ENCODE peak calls at places on chromosomes 11 and 22, in ten cellular contexts. One of them, this sample, is unnamed.

GRCh38 chr22:46935506-46936377 is 173.3 kb downstream of the TBC1D22A start:
- DNase-seq in upper lobe of right lung: no peak
- DNase-seq in Peyer's patch: peak; percentile 90
- DNase-seq in body of pancreas: no peak
- DNase-seq in fibroblast of mammary gland: no peak
- DNase-seq in spleen: no peak
- DNase-seq in astrocyte of the spinal cord: no peak
- DNase-seq in uterus: no peak
- DNase-seq in NB4: no peak
- DNase-seq in tibial nerve: no peak
- DNase-seq in this sample: no peak

GRCh38 chr11:43852057-43852636 is 28.5 kb upstream of the ALKBH3 start:
- DNase-seq in upper lobe of right lung: no peak
- DNase-seq in Peyer's patch: no peak
- DNase-seq in body of pancreas: peak; percentile 63
- DNase-seq in fibroblast of mammary gland: peak; percentile 82
- DNase-seq in spleen: no peak
- DNase-seq in astrocyte of the spinal cord: peak; percentile 82
- DNase-seq in uterus: peak; percentile 33
- DNase-seq in NB4: peak; percentile 68
- DNase-seq in tibial nerve: peak; percentile 21
- DNase-seq in this sample: peak; percentile 62

GRCh38 chr11:73100578-73100977 is 41.5 kb downstream of the FCHSD2 start:
- DNase-seq in upper lobe of right lung: no peak
- DNase-seq in Peyer's patch: no peak
- DNase-seq in body of pancreas: no peak
- DNase-seq in fibroblast of mammary gland: no peak
- DNase-seq in spleen: no peak
- DNase-seq in astrocyte of the spinal cord: no peak
- DNase-seq in uterus: no peak
- DNase-seq in NB4: no peak
- DNase-seq in tibial nerve: no peak
- DNase-seq in this sample: no peak

GRCh38 chr11:67389477-67389876 is 2.3 kb upstream of the RAD9A start:
- DNase-seq in upper lobe of right lung: no peak
- DNase-seq in Peyer's patch: peak; percentile 71
- DNase-seq in body of pancreas: peak; percentile 59
- DNase-seq in fibroblast of mammary gland: no peak
- DNase-seq in spleen: peak; percentile 82
- DNase-seq in astrocyte of the spinal cord: no peak
- DNase-seq in uterus: no peak
- DNase-seq in NB4: peak; percentile 64
- DNase-seq in tibial nerve: no peak
- DNase-seq in this sample: peak; percentile 81

GRCh38 chr22:31943976-31944699 is at the start of gene YWHAH:
- DNase-seq in upper lobe of right lung: peak; percentile 98
- DNase-seq in Peyer's patch: peak; percentile 98
- DNase-seq in body of pancreas: peak; percentile 96
- DNase-seq in fibroblast of mammary gland: peak; percentile 87
- DNase-seq in spleen: peak; percentile 98
- DNase-seq in astrocyte of the spinal cord: peak; percentile 95
- DNase-seq in uterus: peak; percentile 96
- DNase-seq in NB4: peak; percentile 92
- DNase-seq in tibial nerve: peak; percentile 95
- DNase-seq in this sample: peak; percentile 96

GRCh38 chr11:2656859-2657258 is 42.9 kb downstream of the KCNQ1OT1 start:
- DNase-seq in upper lobe of right lung: no peak
- DNase-seq in Peyer's patch: no peak
- DNase-seq in body of pancreas: no peak
- DNase-seq in fibroblast of mammary gland: no peak
- DNase-seq in spleen: no peak
- DNase-seq in astrocyte of the spinal cord: no peak
- DNase-seq in uterus: no peak
- DNase-seq in NB4: no peak
- DNase-seq in tibial nerve: no peak
- DNase-seq in this sample: no peak

GRCh38 chr11:20337526-20338154 is 25.9 kb upstream of the HTATIP2 start:
- DNase-seq in upper lobe of right lung: no peak
- DNase-seq in Peyer's patch: no peak
- DNase-seq in body of pancreas: no peak
- DNase-seq in fibroblast of mammary gland: peak; percentile 40
- DNase-seq in spleen: no peak
- DNase-seq in astrocyte of the spinal cord: peak; percentile 29
- DNase-seq in uterus: no peak
- DNase-seq in NB4: peak; percentile 43
- DNase-seq in tibial nerve: no peak
- DNase-seq in this sample: peak; percentile 16

GRCh38 chr22:36086170-36086490 is 57.5 kb upstream of the RBFOX2 start:
- DNase-seq in upper lobe of right lung: no peak
- DNase-seq in Peyer's patch: no peak
- DNase-seq in body of pancreas: no peak
- DNase-seq in fibroblast of mammary gland: no peak
- DNase-seq in spleen: no peak
- DNase-seq in astrocyte of the spinal cord: no peak
- DNase-seq in uterus: no peak
- DNase-seq in NB4: peak; percentile 36
- DNase-seq in tibial nerve: no peak
- DNase-seq in this sample: peak; percentile 32

GRCh38 chr11:102256251-102256650 is 61.0 kb upstream of the BIRC3 start:
- DNase-seq in upper lobe of right lung: no peak
- DNase-seq in Peyer's patch: no peak
- DNase-seq in body of pancreas: no peak
- DNase-seq in fibroblast of mammary gland: peak; percentile 81
- DNase-seq in spleen: no peak
- DNase-seq in astrocyte of the spinal cord: peak; percentile 83
- DNase-seq in uterus: no peak
- DNase-seq in NB4: no peak
- DNase-seq in tibial nerve: no peak
- DNase-seq in this sample: no peak

GRCh38 chr11:102251423-102251822 is 65.9 kb upstream of the BIRC3 start:
- DNase-seq in upper lobe of right lung: no peak
- DNase-seq in Peyer's patch: no peak
- DNase-seq in body of pancreas: no peak
- DNase-seq in fibroblast of mammary gland: no peak
- DNase-seq in spleen: no peak
- DNase-seq in astrocyte of the spinal cord: no peak
- DNase-seq in uterus: no peak
- DNase-seq in NB4: no peak
- DNase-seq in tibial nerve: no peak
- DNase-seq in this sample: no peak

GRCh38 chr11:102253018-102253775 is 64.1 kb upstream of the BIRC3 start:
- DNase-seq in upper lobe of right lung: no peak
- DNase-seq in Peyer's patch: peak; percentile 63
- DNase-seq in body of pancreas: no peak
- DNase-seq in fibroblast of mammary gland: no peak
- DNase-seq in spleen: no peak
- DNase-seq in astrocyte of the spinal cord: no peak
- DNase-seq in uterus: no peak
- DNase-seq in NB4: no peak
- DNase-seq in tibial nerve: no peak
- DNase-seq in this sample: no peak

GRCh38 chr11:102252339-102252891 is 64.9 kb upstream of the BIRC3 start:
- DNase-seq in upper lobe of right lung: no peak
- DNase-seq in Peyer's patch: no peak
- DNase-seq in body of pancreas: no peak
- DNase-seq in fibroblast of mammary gland: peak; percentile 86
- DNase-seq in spleen: no peak
- DNase-seq in astrocyte of the spinal cord: no peak
- DNase-seq in uterus: no peak
- DNase-seq in NB4: no peak
- DNase-seq in tibial nerve: no peak
- DNase-seq in this sample: no peak

DNA sequence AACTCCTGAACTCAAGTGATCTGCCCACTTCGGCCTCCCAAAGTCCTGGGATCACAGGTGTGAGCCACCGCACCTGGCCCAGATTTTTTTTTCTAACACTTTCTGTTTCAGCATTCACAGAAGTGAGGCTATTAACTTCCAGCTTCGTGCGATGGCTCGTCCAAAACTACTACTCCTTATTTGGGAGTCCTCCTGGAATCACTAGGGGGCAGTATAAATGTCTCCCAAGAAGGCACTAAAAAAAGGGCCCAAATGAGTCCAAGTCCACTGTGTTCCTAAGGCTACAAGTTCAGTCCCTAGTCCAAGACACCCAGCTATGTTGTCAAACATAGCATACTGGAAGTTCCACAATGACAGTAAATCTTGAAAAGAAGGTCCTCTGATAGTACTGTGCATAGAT is 63.2 kb upstream of the BIRC3 start:
- DNase-seq in upper lobe of right lung: no peak
- DNase-seq in Peyer's patch: no peak
- DNase-seq in body of pancreas: no peak
- DNase-seq in fibroblast of mammary gland: peak; percentile 35
- DNase-seq in spleen: no peak
- DNase-seq in astrocyte of the spinal cord: no peak
- DNase-seq in uterus: no peak
- DNase-seq in NB4: peak; percentile 38
- DNase-seq in tibial nerve: no peak
- DNase-seq in this sample: no peak
- TF ChIP-seq CTCF in upper lobe of right lung: peak; percentile 28
- TF ChIP-seq CTCF in Peyer's patch: peak; percentile 6
- TF ChIP-seq CTCF in body of pancreas: no peak
- TF ChIP-seq CTCF in fibroblast of mammary gland: peak; percentile 35
- TF ChIP-seq CTCF in spleen: no peak
- TF ChIP-seq CTCF in astrocyte of the spinal cord: no peak
- TF ChIP-seq CTCF in uterus: no peak
- TF ChIP-seq CTCF in NB4: peak; percentile 43
- TF ChIP-seq CTCF in tibial nerve: no peak
- TF ChIP-seq CTCF in this sample: no peak

DNA sequence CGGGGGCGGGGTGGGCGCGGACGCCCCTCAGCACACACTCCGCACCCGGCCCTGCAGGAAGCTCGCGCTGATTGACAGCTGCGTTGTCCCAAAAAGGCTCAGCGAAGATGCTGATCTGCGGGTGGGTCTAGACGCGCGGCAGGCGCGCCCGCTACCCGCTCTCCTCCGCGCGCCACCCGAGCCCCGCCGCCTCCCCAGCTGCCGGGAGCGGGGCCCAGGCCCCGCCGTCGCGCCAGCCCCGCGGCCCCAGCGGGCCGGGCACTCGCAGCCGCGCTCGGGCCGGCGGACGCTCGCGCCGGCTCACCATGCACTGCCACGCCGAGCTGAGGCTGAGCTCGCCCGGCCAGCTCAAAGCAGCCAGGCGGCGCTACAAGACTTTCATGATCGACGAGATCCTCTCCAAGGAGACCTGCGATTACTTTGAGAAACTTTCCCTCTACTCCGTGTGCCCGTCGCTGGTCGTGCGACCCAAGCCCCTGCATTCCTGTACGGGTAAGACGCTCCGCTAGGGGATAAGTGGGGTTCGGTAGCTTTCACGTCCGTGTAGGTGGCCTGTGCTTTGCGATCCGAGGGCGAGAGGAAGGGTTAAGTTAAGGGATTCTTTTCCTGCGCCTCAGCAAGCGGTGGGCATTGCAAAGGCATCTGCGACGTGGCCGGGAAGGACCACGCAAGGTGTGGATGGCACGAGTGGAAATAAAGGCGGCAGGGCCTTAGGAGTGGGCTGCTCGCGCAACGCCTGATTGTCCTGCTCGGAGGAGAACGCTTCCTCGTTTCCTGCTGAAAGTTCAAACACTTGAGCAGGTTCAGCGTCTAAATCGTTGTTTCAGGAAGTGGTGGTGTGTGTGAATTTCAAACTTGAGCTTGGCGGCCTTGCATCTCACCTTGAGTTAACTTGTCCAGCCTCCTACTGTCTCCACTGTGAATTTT is at the start of gene BARX2:
- DNase-seq in upper lobe of right lung: peak; percentile 82
- DNase-seq in Peyer's patch: peak; percentile 87
- DNase-seq in body of pancreas: peak; percentile 77
- DNase-seq in fibroblast of mammary gland: peak; percentile 64
- DNase-seq in spleen: no peak
- DNase-seq in astrocyte of the spinal cord: peak; percentile 65
- DNase-seq in uterus: no peak
- DNase-seq in NB4: no peak
- DNase-seq in tibial nerve: no peak
- DNase-seq in this sample: no peak
- TF ChIP-seq CTCF in upper lobe of right lung: no peak
- TF ChIP-seq CTCF in Peyer's patch: peak; percentile 26
- TF ChIP-seq CTCF in body of pancreas: peak; percentile 67
- TF ChIP-seq CTCF in fibroblast of mammary gland: peak; percentile 48
- TF ChIP-seq CTCF in spleen: no peak
- TF ChIP-seq CTCF in astrocyte of the spinal cord: peak; percentile 78
- TF ChIP-seq CTCF in uterus: no peak
- TF ChIP-seq CTCF in NB4: no peak
- TF ChIP-seq CTCF in tibial nerve: no peak
- TF ChIP-seq CTCF in this sample: no peak

DNA sequence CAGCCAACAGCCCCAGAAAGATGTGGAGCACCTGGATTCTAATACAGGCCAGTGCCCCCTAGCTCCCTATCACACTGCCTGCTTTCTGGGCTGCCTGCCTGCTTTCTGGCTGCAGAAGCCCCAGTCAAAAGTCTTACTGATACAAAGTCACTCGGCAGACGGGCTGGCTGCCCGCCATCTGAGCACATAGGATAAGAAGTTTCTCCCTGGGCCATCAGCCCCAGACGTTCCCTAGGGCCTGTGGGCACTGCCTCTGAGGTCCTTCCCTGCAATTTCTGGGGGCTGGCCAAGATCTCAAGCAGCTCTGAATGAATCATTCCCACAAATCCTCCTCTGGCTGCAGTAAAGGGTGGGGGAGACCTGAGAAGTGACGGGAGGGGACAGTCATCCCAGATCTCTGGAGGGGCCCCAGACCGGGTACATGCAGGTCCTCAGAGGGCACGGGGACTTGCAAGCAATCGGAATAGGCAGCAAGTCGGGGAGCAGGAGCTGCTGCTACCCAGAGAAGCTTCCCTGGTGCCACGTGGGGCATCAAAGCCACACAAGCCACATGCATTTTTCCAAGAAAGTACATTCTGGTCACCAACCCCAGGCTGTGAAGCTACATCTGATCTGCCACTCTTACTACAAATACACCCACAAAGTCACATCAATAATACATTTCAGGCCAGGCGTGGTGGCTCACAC is 4.7 kb downstream of the TPST2 start:
- DNase-seq in upper lobe of right lung: peak; percentile 81
- DNase-seq in Peyer's patch: no peak
- DNase-seq in body of pancreas: peak; percentile 31
- DNase-seq in fibroblast of mammary gland: peak; percentile 68
- DNase-seq in spleen: peak; percentile 66
- DNase-seq in astrocyte of the spinal cord: peak; percentile 79
- DNase-seq in uterus: peak; percentile 32
- DNase-seq in NB4: no peak
- DNase-seq in tibial nerve: no peak
- DNase-seq in this sample: no peak
- TF ChIP-seq CTCF in upper lobe of right lung: no peak
- TF ChIP-seq CTCF in Peyer's patch: no peak
- TF ChIP-seq CTCF in body of pancreas: no peak
- TF ChIP-seq CTCF in fibroblast of mammary gland: peak; percentile 12
- TF ChIP-seq CTCF in spleen: no peak
- TF ChIP-seq CTCF in astrocyte of the spinal cord: peak; percentile 33
- TF ChIP-seq CTCF in uterus: no peak
- TF ChIP-seq CTCF in NB4: no peak
- TF ChIP-seq CTCF in tibial nerve: no peak
- TF ChIP-seq CTCF in this sample: no peak

DNA sequence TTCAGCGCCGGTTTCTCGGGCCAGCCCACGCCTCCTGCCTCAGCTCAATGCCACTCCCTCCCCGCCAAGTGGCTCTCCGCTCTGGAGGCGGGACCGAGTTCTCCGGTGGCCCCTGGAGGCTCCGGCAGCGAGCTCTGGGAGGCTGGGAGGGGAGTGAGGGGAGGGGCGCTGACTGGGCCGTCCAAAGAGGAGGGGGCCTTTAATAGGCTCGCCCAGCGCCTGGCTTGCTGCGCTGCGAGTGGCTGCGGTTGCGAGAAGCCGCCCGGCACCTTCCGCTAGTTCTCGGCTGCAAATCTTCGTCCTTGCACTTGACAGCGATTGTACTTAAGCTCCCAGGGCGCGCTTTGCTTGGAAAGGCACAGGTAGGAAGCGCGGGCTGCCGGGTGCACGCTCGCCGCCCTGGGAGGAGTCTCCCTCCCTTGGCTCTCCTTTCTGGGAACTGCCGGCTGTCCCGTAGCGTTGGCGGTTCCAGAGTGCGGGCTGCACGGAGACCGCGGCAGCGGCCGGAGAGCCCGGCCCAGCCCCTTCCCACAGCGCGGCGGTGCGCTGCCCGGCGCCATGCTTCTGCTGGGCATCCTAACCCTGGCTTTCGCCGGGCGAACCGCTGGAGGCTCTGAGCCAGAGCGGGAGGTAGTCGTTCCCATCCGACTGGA is at the start of gene ADAMTS15:
- DNase-seq in upper lobe of right lung: peak; percentile 93
- DNase-seq in Peyer's patch: peak; percentile 80
- DNase-seq in body of pancreas: peak; percentile 78
- DNase-seq in fibroblast of mammary gland: peak; percentile 84
- DNase-seq in spleen: no peak
- DNase-seq in astrocyte of the spinal cord: peak; percentile 93
- DNase-seq in uterus: peak; percentile 58
- DNase-seq in NB4: peak; percentile 98
- DNase-seq in tibial nerve: peak; percentile 66
- DNase-seq in this sample: peak; percentile 75
- TF ChIP-seq CTCF in upper lobe of right lung: no peak
- TF ChIP-seq CTCF in Peyer's patch: no peak
- TF ChIP-seq CTCF in body of pancreas: no peak
- TF ChIP-seq CTCF in fibroblast of mammary gland: no peak
- TF ChIP-seq CTCF in spleen: no peak
- TF ChIP-seq CTCF in astrocyte of the spinal cord: no peak
- TF ChIP-seq CTCF in uterus: no peak
- TF ChIP-seq CTCF in NB4: no peak
- TF ChIP-seq CTCF in tibial nerve: peak; percentile 21
- TF ChIP-seq CTCF in this sample: no peak